ENCODE peak calls at places on chromosomes 2 and 18, in five cellular contexts. R is kidney epithelial cell, V is neural progenitor cell, O is upper lobe of right lung, N is tibial artery. G is an unnamed sample.

GRCh38 chr2:20050104-20050711 is 1.2 kb downstream of the LAPTM4A start:
- DNase-seq in R (no peak), V (no peak), O (no peak), N (no peak), G (no peak)

GRCh38 chr2:13558368-13558767 is 841.6 kb downstream of the TRIB2 start:
- DNase-seq in R (peak; percentile 67), V (no peak), O (no peak), N (no peak), G (no peak)

GRCh38 chr2:238821944-238822670 is 25.8 kb upstream of the TWIST2 start:
- DNase-seq in R (no peak), V (no peak), O (no peak), N (no peak), G (no peak)

GRCh38 chr2:110206056-110206455 is 1.2 kb upstream of the NPHP1 start:
- DNase-seq in R (no peak), V (no peak), O (no peak), N (no peak), G (no peak)

GRCh38 chr2:170770304-170771048 is at the start of gene ERICH2:
- DNase-seq in R (peak; percentile 41), V (peak; percentile 93), O (peak; percentile 93), N (peak; percentile 86), G (peak; percentile 96)

GRCh38 chr2:104969564-104969963 is 68.3 kb upstream of the MRPS9 start:
- DNase-seq in R (peak; percentile 44), V (peak; percentile 29), O (no peak), N (no peak), G (no peak)

GRCh38 chr2:22487036-22487435 is 897.9 kb upstream of the KLHL29 start:
- DNase-seq in R (no peak), V (peak; percentile 16), O (no peak), N (no peak), G (no peak)

GRCh38 chr2:238279324-238279682 is 9.1 kb downstream of the PER2 start:
- DNase-seq in R (no peak), V (no peak), O (no peak), N (no peak), G (no peak)

GRCh38 chr2:33929467-33929866 is 330.4 kb upstream of the FAM98A start:
- DNase-seq in R (no peak), V (no peak), O (no peak), N (no peak), G (no peak)

GRCh38 chr18:56175309-56175708 is 463.1 kb downstream of the TXNL1 start:
- DNase-seq in R (no peak), V (no peak), O (no peak), N (no peak), G (no peak)

GRCh38 chr2:240595381-240596079 is 9.0 kb downstream of the CAPN10 start:
- DNase-seq in R (no peak), V (peak; percentile 61), O (peak; percentile 57), N (peak; percentile 53), G (peak; percentile 94)

GRCh38 chr18:36735130-36735529 is 93.7 kb downstream of the TPGS2 start:
- DNase-seq in R (no peak), V (no peak), O (no peak), N (no peak), G (no peak)

GRCh38 chr2:232204457-232204931 is 174.1 kb upstream of the ALPP start:
- DNase-seq in R (peak; percentile 38), V (peak; percentile 6), O (no peak), N (no peak), G (no peak)

GRCh38 chr18:63320041-63320689 is 596 bp upstream of the BCL2 start:
- DNase-seq in R (no peak), V (peak; percentile 87), O (peak; percentile 90), N (peak; percentile 92), G (peak; percentile 89)

GRCh38 chr18:12030667-12031066 is 49.4 kb downstream of the IMPA2 start:
- DNase-seq in R (no peak), V (no peak), O (no peak), N (peak; percentile 3), G (no peak)

GRCh38 chr2:67936995-67937394 is 125.8 kb downstream of the C1D start:
- DNase-seq in R (no peak), V (no peak), O (no peak), N (no peak), G (no peak)

GRCh38 chr2:65019010-65019409 is 29.8 kb downstream of the SLC1A4 start:
- DNase-seq in R (no peak), V (no peak), O (no peak), N (no peak), G (no peak)

GRCh38 chr2:65015731-65016130 is 26.5 kb downstream of the SLC1A4 start:
- DNase-seq in R (no peak), V (peak; percentile 10), O (no peak), N (no peak), G (no peak)

GRCh38 chr2:65018141-65018582 is 29.0 kb downstream of the SLC1A4 start:
- DNase-seq in R (no peak), V (no peak), O (peak; percentile 78), N (peak; percentile 70), G (no peak)

GRCh38 chr2:65016789-65017188 is 27.6 kb downstream of the SLC1A4 start:
- DNase-seq in R (no peak), V (no peak), O (no peak), N (no peak), G (no peak)

GRCh38 chr2:65017335-65017734 is 28.1 kb downstream of the SLC1A4 start:
- DNase-seq in R (no peak), V (peak; percentile 26), O (no peak), N (no peak), G (peak; percentile 49)
- H3K36me3 ChIP-seq in R (no peaks in the 10 kb centered on the region), V (no peaks in the 10 kb centered on the region), O (peaks cover 8% of the 10 kb centered on the region), N (peaks cover 67% of the 10 kb centered on the region), G (peaks cover 2% of the 10 kb centered on the region)

GRCh38 chr2:222669353-222669752 is 2.1 kb upstream of the MOGAT1 start:
- DNase-seq in R (no peak), V (no peak), O (no peak), N (no peak), G (no peak)

GRCh38 chr2:222668755-222669154 is 2.7 kb upstream of the MOGAT1 start:
- DNase-seq in R (no peak), V (no peak), O (no peak), N (no peak), G (no peak)

DNA sequence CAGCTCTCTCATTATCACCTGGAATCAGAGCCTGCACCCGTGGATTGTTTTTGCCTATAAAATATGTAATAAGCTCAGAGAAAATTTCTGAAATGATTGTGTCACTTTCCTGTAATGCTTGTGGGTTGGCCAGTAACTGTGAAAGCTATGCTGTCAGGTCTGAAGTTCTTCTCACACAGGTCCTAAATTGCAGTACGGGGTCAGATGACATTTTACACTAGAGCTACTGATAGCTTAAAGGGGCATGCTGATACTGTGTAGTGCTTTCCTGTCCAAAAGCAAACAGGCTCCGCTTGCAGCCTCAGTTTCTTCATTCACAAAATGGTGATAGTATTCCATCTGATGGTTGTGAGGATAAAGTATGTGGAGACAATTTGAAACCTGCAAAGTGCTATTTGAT is 7.6 kb upstream of the FARSB start:
- DNase-seq in R (no peak), V (no peak), O (no peak), N (no peak), G (no peak)
- H3K36me3 ChIP-seq in R (no peaks in the 10 kb centered on the region), V (no peaks in the 10 kb centered on the region), O (no peaks in the 10 kb centered on the region), N (no peaks in the 10 kb centered on the region), G (no peaks in the 10 kb centered on the region)

DNA sequence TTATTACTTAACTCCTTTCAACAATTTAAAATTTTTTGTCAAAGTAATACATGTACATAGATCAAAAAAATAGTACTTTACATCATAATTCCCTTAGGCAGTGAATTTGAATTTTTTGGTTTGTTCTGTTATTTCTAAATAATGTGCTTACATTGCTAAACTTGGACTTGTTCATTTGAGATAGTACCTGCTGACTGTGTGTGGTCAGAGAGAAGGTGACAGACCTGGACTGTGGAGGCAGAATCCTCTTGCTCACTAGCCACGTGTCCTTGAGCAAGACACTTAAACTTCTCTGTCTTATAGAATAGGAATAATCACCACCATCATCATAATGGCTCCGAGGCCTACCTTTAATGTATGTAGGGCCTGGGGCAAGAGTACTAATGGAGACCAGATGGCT is 33.3 kb downstream of the ZNF532 start:
- DNase-seq in R (no peak), V (no peak), O (no peak), N (no peak), G (no peak)
- H3K36me3 ChIP-seq in R (no peaks in the 10 kb centered on the region), V (no peaks in the 10 kb centered on the region), O (peaks cover 13% of the 10 kb centered on the region), N (no peaks in the 10 kb centered on the region), G (peaks cover 30% of the 10 kb centered on the region)

DNA sequence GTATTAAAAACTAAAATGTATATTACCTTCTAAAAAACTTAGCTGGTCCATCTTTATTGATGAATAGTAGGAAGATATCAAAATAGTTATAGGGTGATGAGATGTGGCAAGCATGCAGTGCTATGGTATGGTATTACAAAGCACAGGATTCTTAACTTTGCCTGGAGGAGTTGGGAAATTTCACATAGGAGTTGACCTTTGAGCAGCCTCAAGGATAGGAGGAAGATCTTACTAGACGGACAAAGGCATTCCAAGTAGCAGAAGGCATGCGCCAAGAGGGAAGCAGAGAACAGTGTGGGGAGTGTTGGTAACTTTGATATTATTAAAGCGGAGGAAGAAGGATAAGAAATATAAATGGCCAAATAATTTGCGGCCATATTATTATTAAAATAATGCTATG is 60.0 kb downstream of the TTC21B start:
- DNase-seq in R (no peak), V (no peak), O (no peak), N (no peak), G (no peak)
- H3K36me3 ChIP-seq in R (no peaks in the 10 kb centered on the region), V (peaks cover 11% of the 10 kb centered on the region), O (peaks cover 64% of the 10 kb centered on the region), N (peaks cover 69% of the 10 kb centered on the region), G (peaks cover 5% of the 10 kb centered on the region)

DNA sequence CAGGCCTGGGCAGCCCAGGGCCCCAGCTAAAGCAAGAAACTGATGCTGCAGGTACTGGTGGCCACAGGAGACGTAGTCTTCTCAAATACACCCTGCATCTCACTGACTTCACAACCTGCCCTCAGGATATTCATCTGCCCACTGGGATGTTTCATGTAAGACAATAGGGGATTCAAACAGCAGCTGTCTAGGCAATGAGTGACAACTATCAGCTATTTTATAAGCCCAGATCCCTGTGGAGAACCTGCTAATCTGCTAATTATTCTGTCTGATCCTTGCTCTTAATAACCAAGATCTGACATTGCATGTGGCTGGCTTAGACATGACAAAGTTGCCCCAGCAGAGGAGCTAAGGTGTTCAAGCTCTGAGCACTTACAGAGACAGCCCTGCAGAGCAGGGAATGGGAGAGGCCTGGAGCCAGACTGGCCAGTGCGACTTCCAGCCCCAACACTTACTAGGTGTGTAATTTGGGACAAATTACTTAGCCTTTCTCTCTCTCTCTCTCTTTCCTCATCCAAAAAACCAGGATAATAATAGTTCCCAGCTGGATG is 28.6 kb downstream of the SIGLEC15 start:
- DNase-seq in R (no peak), V (no peak), O (no peak), N (no peak), G (no peak)
- H3K36me3 ChIP-seq in R (peaks cover 2% of the 10 kb centered on the region), V (no peaks in the 10 kb centered on the region), O (peaks cover 88% of the 10 kb centered on the region), N (peaks cover 77% of the 10 kb centered on the region), G (peaks cover 9% of the 10 kb centered on the region)

DNA sequence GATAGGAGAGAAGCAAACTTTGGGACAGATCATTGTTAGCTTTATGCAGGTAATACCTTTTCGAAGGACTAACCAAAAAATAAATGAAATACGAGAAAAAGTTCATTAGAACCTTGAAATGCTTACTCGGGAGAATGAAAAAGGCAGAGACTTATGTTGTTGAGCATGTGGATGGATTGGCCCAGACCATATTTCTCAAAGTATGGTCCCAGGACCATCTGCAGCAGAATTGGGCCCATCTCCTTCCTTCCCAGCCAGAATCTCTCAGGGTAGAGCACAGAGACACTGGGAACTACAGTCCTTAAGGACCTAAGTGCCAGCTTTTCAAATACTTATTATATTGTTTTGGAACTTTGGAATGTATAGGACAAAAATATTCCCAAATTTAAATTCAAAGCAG is 50.8 kb downstream of the KCTD18 start:
- DNase-seq in R (no peak), V (no peak), O (no peak), N (no peak), G (no peak)
- H3K36me3 ChIP-seq in R (peaks cover 4% of the 10 kb centered on the region), V (no peaks in the 10 kb centered on the region), O (peaks cover 20% of the 10 kb centered on the region), N (peaks cover 5% of the 10 kb centered on the region), G (peaks cover 10% of the 10 kb centered on the region)